ENCODE peak calls at places on chromosomes 6 and 20, in six cellular contexts. T is IMR-90, S is WTC11, W is body of pancreas, P is neural crest cell, D is GM10248. H is an unnamed sample.

GRCh38 chr20:51126337-51126736 is 103.4 kb upstream of the KCNG1 start:
- DNase-seq in T (no peak), S (no peak), W (no peak), P (no peak), D (no peak), H (no peak)

GRCh38 chr20:43731469-43731868 is 4.7 kb upstream of the GTSF1L start:
- DNase-seq in T (peak; percentile 84), S (no peak), W (no peak), P (no peak), D (no peak), H (no peak)

GRCh38 chr6:10099086-10099499 is 315.8 kb downstream of the TFAP2A start:
- DNase-seq in T (no peak), S (peak; percentile 26), W (peak; percentile 52), P (no peak), D (no peak), H (no peak)

GRCh38 chr20:46249671-46250070 is 58.6 kb downstream of the CDH22 start:
- DNase-seq in T (no peak), S (no peak), W (no peak), P (no peak), D (no peak), H (no peak)

GRCh38 chr6:43579171-43579570 is 3.2 kb downstream of the POLH start:
- DNase-seq in T (peak; percentile 16), S (no peak), W (no peak), P (no peak), D (no peak), H (no peak)

GRCh38 chr6:131001945-131002661 is 60.9 kb downstream of the EPB41L2 start:
- DNase-seq in T (peak; percentile 44), S (no peak), W (no peak), P (no peak), D (no peak), H (no peak)

GRCh38 chr6:66568271-66568670 is 861.2 kb upstream of the EYS start:
- DNase-seq in T (no peak), S (no peak), W (no peak), P (no peak), D (no peak), H (no peak)

GRCh38 chr6:90155114-90155513 is 141.5 kb downstream of the BACH2 start:
- DNase-seq in T (peak; percentile 55), S (no peak), W (no peak), P (no peak), D (no peak), H (no peak)

GRCh38 chr6:13413906-13414555 is 73.4 kb downstream of the GFOD1 start:
- DNase-seq in T (peak; percentile 34), S (no peak), W (no peak), P (no peak), D (no peak), H (no peak)
- TF ChIP-seq CTCF in T (no peak), S (no peak), W (no peak), P (no peak), D (no peak), H (no peak)

GRCh38 chr6:152273638-152274037 is 363.5 kb downstream of the SYNE1 start:
- DNase-seq in T (no peak), S (peak; percentile 30), W (peak; percentile 43), P (no peak), D (no peak), H (no peak)
- TF ChIP-seq CTCF in T (no peak), S (no peak), W (no peak), P (no peak), D (no peak), H (peak; percentile 24)

DNA sequence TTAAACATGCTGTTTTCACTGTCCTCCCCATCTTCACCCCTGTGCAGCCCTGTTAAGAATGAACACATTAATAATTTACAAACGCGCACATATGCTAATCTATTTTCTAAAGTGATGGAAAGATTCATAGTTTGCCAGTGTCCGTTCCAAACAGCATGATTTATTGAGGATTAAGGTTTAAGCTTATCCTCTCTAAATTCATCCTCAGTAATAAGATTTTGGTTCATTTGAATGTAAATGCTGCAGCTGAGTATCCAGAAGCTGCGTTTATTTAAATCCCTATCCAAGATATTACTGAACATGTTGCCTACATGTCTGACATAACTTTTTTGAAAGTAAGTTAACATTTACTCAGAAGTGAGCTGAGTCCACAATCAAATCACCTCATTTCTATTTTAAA is 42.8 kb upstream of the FAM135A start:
- DNase-seq in T (no peak), S (no peak), W (no peak), P (no peak), D (no peak), H (no peak)
- TF ChIP-seq CTCF in T (no peak), S (no peak), W (no peak), P (no peak), D (no peak), H (no peak)

GRCh38 chr20:34127787-34128186 is 15.7 kb upstream of the EIF2S2 start:
- DNase-seq in T (no peak), S (no peak), W (no peak), P (no peak), D (no peak), H (no peak)

GRCh38 chr20:34124469-34125249 is 12.6 kb upstream of the EIF2S2 start:
- DNase-seq in T (no peak), S (no peak), W (no peak), P (no peak), D (peak; percentile 68), H (no peak)

GRCh38 chr20:34129518-34130162 is 17.6 kb upstream of the EIF2S2 start:
- DNase-seq in T (peak; percentile 73), S (peak; percentile 62), W (peak; percentile 77), P (peak; percentile 70), D (peak; percentile 76), H (peak; percentile 67)
- TF ChIP-seq CTCF in T (peak; percentile 87), S (peak; percentile 91), W (peak; percentile 80), P (peak; percentile 97), D (peak; percentile 83), H (peak; percentile 97)

DNA sequence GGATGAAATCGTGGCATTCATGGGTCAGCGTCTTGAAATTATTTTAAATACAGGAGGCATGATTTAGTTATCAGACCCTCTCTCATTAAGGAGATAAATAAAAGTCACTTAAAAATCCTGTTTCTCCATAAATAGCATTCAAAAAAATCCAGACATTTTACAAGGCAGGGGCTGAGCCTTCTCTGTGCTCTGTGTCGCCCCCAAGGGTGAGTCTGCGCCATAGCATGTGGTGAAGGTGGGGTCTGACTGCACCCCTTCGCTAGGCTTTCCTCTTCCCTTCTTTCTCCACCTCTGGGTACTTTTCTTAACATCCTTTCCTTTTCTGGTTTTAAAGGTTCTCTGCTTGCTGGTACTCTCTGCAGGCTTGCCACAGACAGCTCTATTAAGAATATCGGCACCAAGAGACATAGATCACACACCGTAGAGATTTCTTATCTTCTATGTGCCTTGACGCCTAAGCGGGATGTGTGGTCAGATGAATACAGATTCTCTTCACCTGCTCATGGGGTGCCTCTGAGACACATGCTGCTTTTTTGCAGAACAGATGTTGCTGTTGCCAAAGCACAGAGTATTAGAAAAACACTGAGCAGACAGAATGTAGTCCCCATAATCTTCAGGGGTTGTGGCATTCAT is 20.1 kb upstream of the FAM209A start:
- DNase-seq in T (no peak), S (peak; percentile 46), W (no peak), P (peak; percentile 6), D (peak; percentile 30), H (no peak)
- TF ChIP-seq CTCF in T (peak; percentile 34), S (peak; percentile 75), W (no peak), P (peak; percentile 60), D (peak; percentile 23), H (peak; percentile 46)

DNA sequence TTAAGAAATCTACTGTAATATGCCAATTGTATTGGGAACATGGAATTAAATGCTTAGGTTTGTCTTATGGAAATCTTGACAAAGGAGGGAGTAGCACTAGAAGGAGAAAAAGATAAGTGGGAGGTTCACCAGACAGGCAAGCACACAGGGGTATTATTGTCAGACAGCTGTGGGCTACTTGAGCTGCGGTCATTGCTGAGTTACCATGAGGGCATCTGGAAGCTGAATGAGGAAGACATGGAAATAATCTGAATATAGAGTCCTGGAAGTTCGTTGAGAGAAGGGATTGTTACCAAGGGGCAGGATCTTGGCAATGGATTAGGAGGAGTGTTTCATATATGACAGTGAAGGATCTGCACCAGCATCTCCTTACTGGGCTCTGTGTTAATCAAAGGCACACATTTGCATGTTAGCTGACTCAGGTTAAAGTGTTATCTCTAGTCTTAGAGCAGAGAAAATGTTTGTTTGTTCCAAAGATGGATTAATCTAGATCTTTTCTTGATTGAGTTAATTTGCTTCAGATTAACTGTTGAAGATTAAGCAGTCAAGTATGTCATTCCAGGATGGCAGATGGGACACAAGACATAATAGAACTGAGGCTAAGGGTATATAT is 53.0 kb upstream of the SUPT3H start:
- DNase-seq in T (no peak), S (no peak), W (no peak), P (no peak), D (no peak), H (no peak)
- TF ChIP-seq CTCF in T (no peak), S (no peak), W (no peak), P (no peak), D (no peak), H (no peak)

GRCh38 chr6:155340464-155341129 is 26.3 kb upstream of the TFB1M start:
- DNase-seq in T (peak; percentile 61), S (no peak), W (no peak), P (no peak), D (no peak), H (no peak)
- TF ChIP-seq CTCF in T (peak; percentile 56), S (no peak), W (no peak), P (no peak), D (no peak), H (peak; percentile 23)

H was measured in progenitor cell of endocrine pancreas.